ENCODE peak calls at places on chromosome 2, in four cellular contexts. One of them, this sample, is unnamed. For H3K9me3, the result is how much of the 10 kb centered on the place peaks cover.

GRCh38 chr2:49914281-49914680 is 760.0 kb upstream of the FSHR start:
- DNase-seq in lung: no peak
- DNase-seq in right cardiac atrium: no peak
- DNase-seq in IMR-90: no peak
- DNase-seq in this sample: no peak

GRCh38 chr2:46029332-46029811 is 267.8 kb upstream of the EPAS1 start:
- DNase-seq in lung: no peak
- DNase-seq in right cardiac atrium: peak
- DNase-seq in IMR-90: peak
- DNase-seq in this sample: no peak

GRCh38 chr2:48467637-48468036 is 62.3 kb upstream of the STON1 start:
- DNase-seq in lung: no peak
- DNase-seq in right cardiac atrium: no peak
- DNase-seq in IMR-90: peak
- DNase-seq in this sample: no peak

GRCh38 chr2:119180891-119181290 is 22.3 kb upstream of the C1QL2 start:
- DNase-seq in right cardiac atrium: no peak
- DNase-seq in IMR-90: no peak
- DNase-seq in lung: no peak
- DNase-seq in this sample: no peak

GRCh38 chr2:58376592-58376991 is 135.5 kb upstream of the FANCL start:
- DNase-seq in lung: no peak
- DNase-seq in right cardiac atrium: no peak
- DNase-seq in IMR-90: peak
- DNase-seq in this sample: no peak

GRCh38 chr2:71801969-71802368 is 345.7 kb downstream of the CYP26B1 start:
- DNase-seq in right cardiac atrium: peak
- DNase-seq in lung: no peak
- DNase-seq in IMR-90: peak
- DNase-seq in this sample: no peak

GRCh38 chr2:224930990-224931389 is 111.3 kb downstream of the DOCK10 start:
- DNase-seq in right cardiac atrium: no peak
- DNase-seq in IMR-90: no peak
- DNase-seq in lung: no peak
- DNase-seq in this sample: no peak

GRCh38 chr2:99841749-99842148 is 300.6 kb downstream of the AFF3 start:
- DNase-seq in lung: no peak
- DNase-seq in IMR-90: peak
- DNase-seq in right cardiac atrium: no peak
- DNase-seq in this sample: no peak

GRCh38 chr2:135843671-135844070 is 6.7 kb upstream of the LCT start:
- DNase-seq in IMR-90: no peak
- DNase-seq in lung: no peak
- DNase-seq in right cardiac atrium: no peak
- DNase-seq in this sample: no peak

GRCh38 chr2:200677721-200678532 is 92.1 kb downstream of the AOX1 start:
- DNase-seq in right cardiac atrium: peak
- DNase-seq in IMR-90: peak
- DNase-seq in lung: no peak
- DNase-seq in this sample: no peak

GRCh38 chr2:231677632-231678104 is 30.7 kb upstream of the PTMA start:
- DNase-seq in right cardiac atrium: peak
- DNase-seq in IMR-90: peak
- DNase-seq in lung: peak
- DNase-seq in this sample: peak

GRCh38 chr2:223465793-223466192 is 136.4 kb downstream of the SCG2 start:
- DNase-seq in IMR-90: peak
- DNase-seq in lung: peak
- DNase-seq in right cardiac atrium: peak
- DNase-seq in this sample: no peak

GRCh38 chr2:207819839-207820784 is 50.4 kb upstream of the FZD5 start:
- DNase-seq in right cardiac atrium: no peak
- DNase-seq in IMR-90: no peak
- DNase-seq in lung: no peak
- DNase-seq in this sample: no peak

GRCh38 chr2:212711851-212712250 is 173.2 kb upstream of the ERBB4 start:
- DNase-seq in right cardiac atrium: no peak
- DNase-seq in IMR-90: peak
- DNase-seq in lung: no peak
- DNase-seq in this sample: no peak

GRCh38 chr2:120419073-120419472 is 73.1 kb downstream of the INHBB start:
- DNase-seq in IMR-90: no peak
- DNase-seq in lung: no peak
- DNase-seq in right cardiac atrium: peak
- DNase-seq in this sample: no peak

GRCh38 chr2:7621018-7621814 is 704.0 kb downstream of the RNF144A start:
- DNase-seq in IMR-90: no peak
- DNase-seq in right cardiac atrium: no peak
- DNase-seq in lung: no peak
- DNase-seq in this sample: no peak

GRCh38 chr2:219254590-219255219 is 987 bp upstream of the TUBA4A start:
- DNase-seq in IMR-90: no peak
- DNase-seq in lung: no peak
- DNase-seq in right cardiac atrium: no peak
- DNase-seq in this sample: no peak

GRCh38 chr2:171547720-171548119 is 25.4 kb downstream of the CYBRD1 start:
- DNase-seq in IMR-90: peak
- DNase-seq in right cardiac atrium: no peak
- DNase-seq in lung: no peak
- DNase-seq in this sample: no peak

GRCh38 chr2:197777823-197778407 is 7.2 kb downstream of the BOLL start:
- DNase-seq in lung: no peak
- DNase-seq in right cardiac atrium: no peak
- DNase-seq in IMR-90: peak
- DNase-seq in this sample: no peak

GRCh38 chr2:237143676-237144440 is 58.2 kb downstream of the COPS8 start:
- DNase-seq in right cardiac atrium: no peak
- DNase-seq in IMR-90: peak
- DNase-seq in lung: no peak
- DNase-seq in this sample: no peak

GRCh38 chr2:144405313-144405710 is 114.6 kb downstream of the ZEB2 start:
- DNase-seq in right cardiac atrium: no peak
- DNase-seq in IMR-90: no peak
- DNase-seq in lung: no peak
- DNase-seq in this sample: no peak

GRCh38 chr2:72932045-72932444 is 14.7 kb downstream of the EMX1 start:
- DNase-seq in right cardiac atrium: peak
- DNase-seq in lung: no peak
- DNase-seq in IMR-90: peak
- DNase-seq in this sample: no peak

GRCh38 chr2:6828299-6828584 is 37.5 kb downstream of the CMPK2 start:
- DNase-seq in right cardiac atrium: no peak
- DNase-seq in IMR-90: peak
- DNase-seq in lung: no peak
- DNase-seq in this sample: no peak

GRCh38 chr2:105873721-105874120 is 129.0 kb downstream of the NCK2 start:
- DNase-seq in right cardiac atrium: no peak
- DNase-seq in IMR-90: peak
- DNase-seq in lung: no peak
- DNase-seq in this sample: peak

GRCh38 chr2:71385008-71385407 is 53.4 kb downstream of the ZNF638 start:
- DNase-seq in right cardiac atrium: no peak
- DNase-seq in IMR-90: peak
- DNase-seq in lung: no peak
- DNase-seq in this sample: no peak

GRCh38 chr2:241235859-241236593 is 47.5 kb downstream of the ANO7 start:
- DNase-seq in lung: no peak
- DNase-seq in right cardiac atrium: peak
- DNase-seq in IMR-90: no peak
- DNase-seq in this sample: no peak

GRCh38 chr2:46075848-46076247 is 221.4 kb upstream of the EPAS1 start:
- DNase-seq in IMR-90: no peak
- DNase-seq in right cardiac atrium: no peak
- DNase-seq in lung: no peak
- DNase-seq in this sample: no peak

GRCh38 chr2:25567406-25567805 is 106.0 kb downstream of the DTNB start:
- DNase-seq in IMR-90: peak
- DNase-seq in lung: no peak
- DNase-seq in right cardiac atrium: no peak
- DNase-seq in this sample: no peak

GRCh38 chr2:199956062-199956380 is 639 bp downstream of the MAIP1 start:
- DNase-seq in IMR-90: no peak
- DNase-seq in lung: no peak
- DNase-seq in right cardiac atrium: no peak
- DNase-seq in this sample: no peak

GRCh38 chr2:159617080-159617479 is 732 bp upstream of the BAZ2B start:
- DNase-seq in lung: no peak
- DNase-seq in right cardiac atrium: no peak
- DNase-seq in IMR-90: no peak
- DNase-seq in this sample: no peak

DNA sequence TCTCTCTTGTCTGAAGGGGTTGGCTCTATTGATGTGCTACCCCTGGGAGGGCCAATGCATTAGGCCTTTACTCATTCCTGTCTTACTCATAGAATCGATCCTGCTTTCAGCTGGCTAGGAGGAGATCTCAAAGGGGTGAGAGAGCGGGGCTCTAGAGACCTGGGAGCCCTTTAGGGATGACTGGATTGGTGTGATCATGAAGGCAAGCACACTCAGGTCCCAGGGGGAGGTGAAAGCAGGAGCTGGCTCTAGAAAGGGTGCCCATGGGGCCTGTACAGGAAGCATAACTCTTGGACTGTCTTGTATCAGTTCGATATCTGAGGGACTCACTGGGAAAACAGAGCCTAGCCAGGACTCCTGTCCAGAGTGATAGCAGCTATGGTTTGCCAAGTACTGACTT is 47.8 kb downstream of the INPP4A start:
- DNase-seq in right cardiac atrium: no peak
- DNase-seq in IMR-90: no peak
- DNase-seq in lung: no peak
- DNase-seq in this sample: no peak
- H3K9me3 ChIP-seq in right cardiac atrium: under half
- H3K9me3 ChIP-seq in IMR-90: under half
- H3K9me3 ChIP-seq in lung: under half
- H3K9me3 ChIP-seq in this sample: under half

GRCh38 chr2:817616-818015 is 133.0 kb upstream of the SNTG2 start:
- DNase-seq in lung: no peak
- DNase-seq in IMR-90: no peak
- DNase-seq in right cardiac atrium: no peak
- DNase-seq in this sample: no peak
- H3K9me3 ChIP-seq in lung: under half
- H3K9me3 ChIP-seq in IMR-90: half or more
- H3K9me3 ChIP-seq in right cardiac atrium: under half
- H3K9me3 ChIP-seq in this sample: under half

GRCh38 chr2:234091432-234091879 is 41.0 kb downstream of the SPP2 start:
- DNase-seq in IMR-90: no peak
- DNase-seq in lung: no peak
- DNase-seq in right cardiac atrium: no peak
- DNase-seq in this sample: no peak
- H3K9me3 ChIP-seq in IMR-90: under half
- H3K9me3 ChIP-seq in lung: under half
- H3K9me3 ChIP-seq in right cardiac atrium: under half
- H3K9me3 ChIP-seq in this sample: under half

GRCh38 chr2:27572998-27573429 is 9.8 kb upstream of the ZNF512 start:
- DNase-seq in IMR-90: no peak
- DNase-seq in lung: no peak
- DNase-seq in right cardiac atrium: no peak
- DNase-seq in this sample: no peak

GRCh38 chr2:27573452-27573851 is 9.4 kb upstream of the ZNF512 start:
- DNase-seq in right cardiac atrium: no peak
- DNase-seq in lung: no peak
- DNase-seq in IMR-90: peak
- DNase-seq in this sample: no peak

GRCh38 chr2:27571681-27572080 is 11.2 kb upstream of the ZNF512 start:
- DNase-seq in IMR-90: no peak
- DNase-seq in lung: no peak
- DNase-seq in right cardiac atrium: no peak
- DNase-seq in this sample: no peak

GRCh38 chr2:27571197-27571596 is 11.6 kb upstream of the ZNF512 start:
- DNase-seq in right cardiac atrium: no peak
- DNase-seq in lung: no peak
- DNase-seq in IMR-90: no peak
- DNase-seq in this sample: no peak

DNA sequence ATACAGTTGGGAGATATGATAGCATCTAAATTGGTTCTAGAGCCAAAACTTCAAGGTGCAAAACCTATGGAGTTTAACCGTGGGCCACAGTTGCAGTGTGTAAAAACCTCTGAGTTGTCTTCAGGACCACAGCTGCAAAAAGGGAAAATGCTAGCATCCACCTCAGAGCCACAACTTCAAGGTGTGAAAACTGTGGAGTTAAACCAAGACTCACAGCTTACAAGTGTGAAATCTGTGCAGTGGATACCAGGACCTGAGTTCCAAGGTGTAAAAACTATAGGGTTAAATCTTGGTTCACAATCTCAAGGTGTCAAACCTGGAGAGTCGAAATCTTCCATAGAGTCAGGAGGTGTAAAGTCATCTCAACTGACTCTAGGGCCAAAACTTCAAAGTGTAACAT is 10.4 kb upstream of the ZNF512 start:
- DNase-seq in IMR-90: no peak
- DNase-seq in right cardiac atrium: no peak
- DNase-seq in lung: no peak
- DNase-seq in this sample: no peak
- H3K9me3 ChIP-seq in IMR-90: under half
- H3K9me3 ChIP-seq in right cardiac atrium: under half
- H3K9me3 ChIP-seq in lung: under half
- H3K9me3 ChIP-seq in this sample: under half

GRCh38 chr2:67050621-67051020 is 346.5 kb upstream of the ETAA1 start:
- DNase-seq in lung: no peak
- DNase-seq in right cardiac atrium: no peak
- DNase-seq in IMR-90: peak
- DNase-seq in this sample: no peak
- H3K9me3 ChIP-seq in lung: under half
- H3K9me3 ChIP-seq in right cardiac atrium: under half
- H3K9me3 ChIP-seq in IMR-90: under half
- H3K9me3 ChIP-seq in this sample: under half

DNA sequence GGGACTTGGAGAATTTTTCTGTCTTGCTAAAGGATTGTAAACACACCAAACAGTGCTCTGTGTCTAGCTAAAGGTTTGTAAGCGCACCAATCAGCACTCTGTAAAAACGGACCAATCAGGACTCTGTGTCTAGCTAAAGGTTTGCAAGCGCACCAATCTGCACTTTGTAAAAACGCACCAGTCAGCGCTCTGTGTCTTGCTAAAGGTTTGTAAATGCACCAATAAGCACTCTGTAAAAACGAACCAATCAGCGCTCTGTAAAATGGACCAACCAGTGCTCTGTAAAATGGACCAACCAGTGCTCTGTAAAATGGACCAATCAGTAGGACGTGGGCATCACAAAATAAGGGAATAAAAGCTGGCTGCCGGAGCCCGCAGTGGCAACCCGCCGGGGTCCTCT is 16.5 kb downstream of the ABI2 start:
- DNase-seq in right cardiac atrium: no peak
- DNase-seq in lung: no peak
- DNase-seq in IMR-90: no peak
- DNase-seq in this sample: no peak
- H3K9me3 ChIP-seq in right cardiac atrium: under half
- H3K9me3 ChIP-seq in lung: under half
- H3K9me3 ChIP-seq in IMR-90: under half
- H3K9me3 ChIP-seq in this sample: under half